ENCODE peak calls at places on chromosomes 12 and 14, in seven cellular contexts. E is T-helper 1 cell, D is ACHN, M is immature natural killer cell, S is NCI-H774, P is AG04450, Y is NCI-H1694 treated with DMSO at 0.1 percent for 48 hours. Q is an unnamed sample.

GRCh38 chr12:101407054-101407437 is 526 bp downstream of the ARL1 start:
- DNase-seq in E (peak), D (peak), M (no peak), S (no peak), P (peak), Y (no peak), Q (no peak)

GRCh38 chr12:26251600-26251999 is 56.2 kb downstream of the SSPN start:
- DNase-seq in E (no peak), D (no peak), M (no peak), S (no peak), P (no peak), Y (no peak), Q (no peak)

GRCh38 chr12:67650528-67651379 is 2.2 kb downstream of the DYRK2 start:
- DNase-seq in E (no peak), D (peak), M (no peak), S (no peak), P (no peak), Y (no peak), Q (no peak)

GRCh38 chr12:92478692-92479091 is 224.1 kb upstream of the PLEKHG7 start:
- DNase-seq in E (no peak), D (no peak), M (no peak), S (no peak), P (no peak), Y (no peak), Q (no peak)

GRCh38 chr14:37597538-37598084 is 2.2 kb downstream of the TTC6 start:
- DNase-seq in E (no peak), D (peak), M (no peak), S (no peak), P (no peak), Y (no peak), Q (peak)

GRCh38 chr14:70045715-70046535 is 142.8 kb downstream of the SLC8A3 start:
- DNase-seq in E (no peak), D (peak), M (no peak), S (peak), P (peak), Y (peak), Q (peak)

GRCh38 chr12:39441963-39442894 is 691 bp downstream of the KIF21A start:
- DNase-seq in E (peak), D (peak), M (peak), S (peak), P (no peak), Y (peak), Q (peak)

GRCh38 chr12:96397756-96398421 is 2.4 kb downstream of the CDK17 start:
- DNase-seq in E (no peak), D (peak), M (no peak), S (no peak), P (no peak), Y (peak), Q (no peak)

GRCh38 chr14:92551066-92551841 is 37.7 kb downstream of the RIN3 start:
- DNase-seq in E (no peak), D (no peak), M (peak), S (no peak), P (no peak), Y (no peak), Q (no peak)

GRCh38 chr14:68682166-68683103 is 110.4 kb downstream of the ZFP36L1 start:
- DNase-seq in E (no peak), D (peak), M (no peak), S (no peak), P (peak), Y (no peak), Q (peak)

GRCh38 chr12:74537126-74537706 is 419 bp upstream of the ATXN7L3B start:
- DNase-seq in E (no peak), D (peak), M (peak), S (peak), P (peak), Y (peak), Q (peak)

GRCh38 chr12:62347922-62348650 is 87.9 kb downstream of the USP15 start:
- DNase-seq in E (no peak), D (peak), M (no peak), S (no peak), P (no peak), Y (no peak), Q (no peak)

GRCh38 chr12:131905640-131906091 is 11.2 kb downstream of the ULK1 start:
- DNase-seq in E (no peak), D (no peak), M (no peak), S (no peak), P (no peak), Y (no peak), Q (no peak)

GRCh38 chr12:34396861-34397590 is 374.7 kb downstream of the ALG10 start:
- DNase-seq in E (no peak), D (no peak), M (no peak), S (no peak), P (no peak), Y (no peak), Q (no peak)

GRCh38 chr14:64186231-64187129 is 107.7 kb downstream of the ESR2 start:
- DNase-seq in E (no peak), D (no peak), M (no peak), S (no peak), P (no peak), Y (no peak), Q (no peak)

GRCh38 chr12:116015525-116015924 is 262.0 kb downstream of the MED13L start:
- DNase-seq in E (no peak), D (peak), M (no peak), S (peak), P (no peak), Y (peak), Q (peak)

GRCh38 chr12:4562034-4562657 is at the start of gene DYRK4:
- DNase-seq in E (no peak), D (peak), M (peak), S (peak), P (peak), Y (no peak), Q (peak)

GRCh38 chr12:128573907-128574306 is 249.9 kb downstream of the SLC15A4 start:
- DNase-seq in E (no peak), D (no peak), M (no peak), S (no peak), P (no peak), Y (no peak), Q (no peak)

GRCh38 chr12:108516511-108517275 is 1.6 kb downstream of the FICD start:
- DNase-seq in E (no peak), D (peak), M (no peak), S (no peak), P (no peak), Y (no peak), Q (no peak)

GRCh38 chr14:91985008-91985407 is 37.5 kb upstream of the FBLN5 start:
- DNase-seq in E (no peak), D (peak), M (no peak), S (no peak), P (peak), Y (no peak), Q (peak)

GRCh38 chr14:56708704-56709103 is 101.6 kb downstream of the OTX2 start:
- DNase-seq in E (no peak), D (no peak), M (no peak), S (no peak), P (no peak), Y (no peak), Q (no peak)

GRCh38 chr12:123085730-123086487 is 65.0 kb downstream of the PITPNM2 start:
- DNase-seq in E (no peak), D (peak), M (no peak), S (no peak), P (no peak), Y (no peak), Q (no peak)

GRCh38 chr12:52776435-52776834 is 710 bp downstream of the KRT76 start:
- DNase-seq in E (no peak), D (no peak), M (no peak), S (no peak), P (no peak), Y (no peak), Q (no peak)

GRCh38 chr14:81981311-81981675 is 447.6 kb upstream of the SEL1L start:
- DNase-seq in E (no peak), D (no peak), M (no peak), S (no peak), P (no peak), Y (no peak), Q (no peak)

GRCh38 chr12:90090929-90091651 is 382.5 kb upstream of the ATP2B1 start:
- DNase-seq in E (no peak), D (peak), M (no peak), S (no peak), P (peak), Y (no peak), Q (peak)

GRCh38 chr14:30620178-30620577 is 1.9 kb upstream of the SCFD1 start:
- DNase-seq in E (no peak), D (peak), M (no peak), S (no peak), P (no peak), Y (no peak), Q (no peak)

GRCh38 chr14:63752449-63753169 is 24.7 kb upstream of the SGPP1 start:
- DNase-seq in E (no peak), D (peak), M (no peak), S (no peak), P (peak), Y (no peak), Q (no peak)